ENCODE peak calls at places on chromosomes 6 and 20, in nine cellular contexts. One of them, this sample, is unnamed.

GRCh38 chr6:81561071-81561564 is 191.4 kb downstream of the TENT5A start:
- DNase-seq in breast epithelium: no peak
- DNase-seq in SK-N-SH: no peak
- DNase-seq in Panc1: no peak
- DNase-seq in GM12891: no peak
- DNase-seq in GM12892: no peak
- DNase-seq in transverse colon: no peak
- DNase-seq in SK-N-MC: no peak
- DNase-seq in HCT116: peak
- DNase-seq in this sample: no peak

GRCh38 chr20:31712564-31713311 is 9.9 kb downstream of the BCL2L1 start:
- DNase-seq in breast epithelium: peak
- DNase-seq in SK-N-SH: no peak
- DNase-seq in Panc1: no peak
- DNase-seq in GM12891: no peak
- DNase-seq in GM12892: no peak
- DNase-seq in transverse colon: peak
- DNase-seq in SK-N-MC: no peak
- DNase-seq in HCT116: peak
- DNase-seq in this sample: peak

GRCh38 chr6:13873288-13874190 is 51.2 kb upstream of the RNF182 start:
- DNase-seq in breast epithelium: peak
- DNase-seq in SK-N-SH: peak
- DNase-seq in Panc1: no peak
- DNase-seq in GM12891: peak
- DNase-seq in GM12892: peak
- DNase-seq in transverse colon: peak
- DNase-seq in SK-N-MC: no peak
- DNase-seq in HCT116: peak
- DNase-seq in this sample: peak

GRCh38 chr6:161038229-161039003 is 46.8 kb downstream of the MAP3K4 start:
- DNase-seq in breast epithelium: peak
- DNase-seq in SK-N-SH: no peak
- DNase-seq in Panc1: peak
- DNase-seq in GM12891: no peak
- DNase-seq in GM12892: no peak
- DNase-seq in transverse colon: peak
- DNase-seq in SK-N-MC: no peak
- DNase-seq in HCT116: peak
- DNase-seq in this sample: no peak

GRCh38 chr20:58028123-58028522 is 200.3 kb downstream of the ANKRD60 start:
- DNase-seq in breast epithelium: no peak
- DNase-seq in SK-N-SH: no peak
- DNase-seq in Panc1: no peak
- DNase-seq in GM12891: no peak
- DNase-seq in GM12892: no peak
- DNase-seq in transverse colon: peak
- DNase-seq in SK-N-MC: no peak
- DNase-seq in HCT116: no peak
- DNase-seq in this sample: no peak

GRCh38 chr20:23145281-23145700 is 59.2 kb upstream of the CD93 start:
- DNase-seq in breast epithelium: no peak
- DNase-seq in SK-N-SH: no peak
- DNase-seq in Panc1: no peak
- DNase-seq in GM12891: no peak
- DNase-seq in GM12892: no peak
- DNase-seq in transverse colon: peak
- DNase-seq in SK-N-MC: no peak
- DNase-seq in HCT116: no peak
- DNase-seq in this sample: no peak

GRCh38 chr20:33770005-33770404 is 38.2 kb downstream of the ZNF341 start:
- DNase-seq in breast epithelium: no peak
- DNase-seq in SK-N-SH: no peak
- DNase-seq in Panc1: no peak
- DNase-seq in GM12891: no peak
- DNase-seq in GM12892: no peak
- DNase-seq in transverse colon: peak
- DNase-seq in SK-N-MC: no peak
- DNase-seq in HCT116: no peak
- DNase-seq in this sample: no peak

GRCh38 chr6:77466055-77467028 is 3.1 kb upstream of the HTR1B start:
- DNase-seq in breast epithelium: no peak
- DNase-seq in SK-N-SH: peak
- DNase-seq in Panc1: no peak
- DNase-seq in GM12891: no peak
- DNase-seq in GM12892: no peak
- DNase-seq in transverse colon: peak
- DNase-seq in SK-N-MC: no peak
- DNase-seq in HCT116: no peak
- DNase-seq in this sample: peak

GRCh38 chr6:128074561-128074960 is 173.7 kb upstream of the THEMIS start:
- DNase-seq in breast epithelium: no peak
- DNase-seq in SK-N-SH: no peak
- DNase-seq in Panc1: no peak
- DNase-seq in GM12891: no peak
- DNase-seq in GM12892: no peak
- DNase-seq in transverse colon: no peak
- DNase-seq in SK-N-MC: no peak
- DNase-seq in HCT116: no peak
- DNase-seq in this sample: no peak

GRCh38 chr20:6623989-6624388 is 143.5 kb upstream of the BMP2 start:
- DNase-seq in breast epithelium: no peak
- DNase-seq in SK-N-SH: no peak
- DNase-seq in Panc1: no peak
- DNase-seq in GM12891: no peak
- DNase-seq in GM12892: no peak
- DNase-seq in transverse colon: no peak
- DNase-seq in SK-N-MC: no peak
- DNase-seq in HCT116: no peak
- DNase-seq in this sample: no peak

GRCh38 chr20:49508435-49509199 is 26.1 kb upstream of the KCNB1 start:
- DNase-seq in breast epithelium: no peak
- DNase-seq in SK-N-SH: peak
- DNase-seq in Panc1: no peak
- DNase-seq in GM12891: peak
- DNase-seq in GM12892: no peak
- DNase-seq in transverse colon: no peak
- DNase-seq in SK-N-MC: peak
- DNase-seq in HCT116: peak
- DNase-seq in this sample: no peak

GRCh38 chr6:34709386-34709785 is 12.8 kb upstream of the ILRUN start:
- DNase-seq in breast epithelium: peak
- DNase-seq in SK-N-SH: peak
- DNase-seq in Panc1: no peak
- DNase-seq in GM12891: no peak
- DNase-seq in GM12892: no peak
- DNase-seq in transverse colon: peak
- DNase-seq in SK-N-MC: no peak
- DNase-seq in HCT116: no peak
- DNase-seq in this sample: peak

GRCh38 chr6:128719786-128720185 is 163.2 kb upstream of the LAMA2 start:
- DNase-seq in breast epithelium: no peak
- DNase-seq in SK-N-SH: no peak
- DNase-seq in Panc1: no peak
- DNase-seq in GM12891: no peak
- DNase-seq in GM12892: no peak
- DNase-seq in transverse colon: no peak
- DNase-seq in SK-N-MC: no peak
- DNase-seq in HCT116: no peak
- DNase-seq in this sample: no peak

GRCh38 chr6:76684881-76685280 is 612.4 kb upstream of the IMPG1 start:
- DNase-seq in breast epithelium: no peak
- DNase-seq in SK-N-SH: no peak
- DNase-seq in Panc1: no peak
- DNase-seq in GM12891: no peak
- DNase-seq in GM12892: no peak
- DNase-seq in transverse colon: no peak
- DNase-seq in SK-N-MC: no peak
- DNase-seq in HCT116: no peak
- DNase-seq in this sample: no peak

GRCh38 chr20:49534314-49534713 is 33.6 kb downstream of the PTGIS start:
- DNase-seq in breast epithelium: no peak
- DNase-seq in SK-N-SH: peak
- DNase-seq in Panc1: peak
- DNase-seq in GM12891: peak
- DNase-seq in GM12892: peak
- DNase-seq in transverse colon: peak
- DNase-seq in SK-N-MC: no peak
- DNase-seq in HCT116: peak
- DNase-seq in this sample: peak

GRCh38 chr6:1894954-1895353 is 285.2 kb downstream of the FOXC1 start:
- DNase-seq in breast epithelium: peak
- DNase-seq in SK-N-SH: no peak
- DNase-seq in Panc1: no peak
- DNase-seq in GM12891: no peak
- DNase-seq in GM12892: no peak
- DNase-seq in transverse colon: peak
- DNase-seq in SK-N-MC: no peak
- DNase-seq in HCT116: no peak
- DNase-seq in this sample: peak
- TF ChIP-seq POLR2AphosphoS5 in breast epithelium: no peak
- TF ChIP-seq POLR2AphosphoS5 in SK-N-SH: no peak
- TF ChIP-seq POLR2AphosphoS5 in Panc1: no peak
- TF ChIP-seq POLR2AphosphoS5 in GM12891: no peak
- TF ChIP-seq POLR2AphosphoS5 in GM12892: no peak
- TF ChIP-seq POLR2AphosphoS5 in transverse colon: no peak
- TF ChIP-seq POLR2AphosphoS5 in SK-N-MC: no peak
- TF ChIP-seq POLR2AphosphoS5 in HCT116: no peak
- TF ChIP-seq POLR2AphosphoS5 in this sample: peak

DNA sequence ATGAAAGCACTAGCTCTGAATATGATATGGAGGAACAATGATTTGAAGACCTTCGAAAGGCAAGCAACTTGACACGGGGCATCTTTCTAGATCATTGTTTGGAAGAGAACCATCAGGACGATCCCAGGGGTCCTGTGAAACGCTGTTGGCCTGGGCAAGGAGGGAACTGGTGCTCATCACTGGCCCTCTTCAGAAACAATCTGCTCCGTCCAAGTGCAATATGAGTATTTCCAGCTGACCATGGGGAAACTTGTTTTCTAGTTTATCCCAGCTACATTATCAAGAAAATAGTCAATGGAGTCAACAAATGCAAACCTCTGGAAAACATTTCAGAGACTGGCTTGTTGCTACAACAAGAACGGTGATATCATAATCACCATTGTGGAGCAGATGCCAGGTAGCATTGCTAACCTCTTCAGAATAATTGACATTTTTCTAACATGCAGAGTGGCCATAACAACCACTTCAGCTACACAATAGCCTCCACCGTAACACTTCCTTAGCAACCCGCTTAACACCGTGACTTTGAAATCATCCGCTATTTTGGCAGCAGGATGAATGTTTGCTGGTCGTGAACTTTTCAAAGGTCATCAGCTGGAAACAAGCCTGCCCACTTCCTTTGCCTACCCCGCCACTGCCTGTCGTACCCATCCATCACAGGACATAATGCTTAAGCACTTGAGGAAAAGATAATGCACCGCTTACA is 112.0 kb upstream of the PDE10A start:
- DNase-seq in breast epithelium: no peak
- DNase-seq in SK-N-SH: no peak
- DNase-seq in Panc1: no peak
- DNase-seq in GM12891: no peak
- DNase-seq in GM12892: no peak
- DNase-seq in transverse colon: no peak
- DNase-seq in SK-N-MC: no peak
- DNase-seq in HCT116: no peak
- DNase-seq in this sample: no peak
- TF ChIP-seq POLR2AphosphoS5 in breast epithelium: no peak
- TF ChIP-seq POLR2AphosphoS5 in SK-N-SH: no peak
- TF ChIP-seq POLR2AphosphoS5 in Panc1: no peak
- TF ChIP-seq POLR2AphosphoS5 in GM12891: no peak
- TF ChIP-seq POLR2AphosphoS5 in GM12892: no peak
- TF ChIP-seq POLR2AphosphoS5 in transverse colon: no peak
- TF ChIP-seq POLR2AphosphoS5 in SK-N-MC: no peak
- TF ChIP-seq POLR2AphosphoS5 in HCT116: no peak
- TF ChIP-seq POLR2AphosphoS5 in this sample: no peak

GRCh38 chr6:30329331-30329730 is 2.6 kb downstream of the TRIM39 start:
- DNase-seq in breast epithelium: no peak
- DNase-seq in SK-N-SH: no peak
- DNase-seq in Panc1: no peak
- DNase-seq in GM12891: no peak
- DNase-seq in GM12892: no peak
- DNase-seq in transverse colon: no peak
- DNase-seq in SK-N-MC: no peak
- DNase-seq in HCT116: no peak
- DNase-seq in this sample: no peak
- TF ChIP-seq POLR2AphosphoS5 in breast epithelium: no peak
- TF ChIP-seq POLR2AphosphoS5 in SK-N-SH: no peak
- TF ChIP-seq POLR2AphosphoS5 in Panc1: no peak
- TF ChIP-seq POLR2AphosphoS5 in GM12891: no peak
- TF ChIP-seq POLR2AphosphoS5 in GM12892: no peak
- TF ChIP-seq POLR2AphosphoS5 in transverse colon: no peak
- TF ChIP-seq POLR2AphosphoS5 in SK-N-MC: no peak
- TF ChIP-seq POLR2AphosphoS5 in HCT116: no peak
- TF ChIP-seq POLR2AphosphoS5 in this sample: no peak

DNA sequence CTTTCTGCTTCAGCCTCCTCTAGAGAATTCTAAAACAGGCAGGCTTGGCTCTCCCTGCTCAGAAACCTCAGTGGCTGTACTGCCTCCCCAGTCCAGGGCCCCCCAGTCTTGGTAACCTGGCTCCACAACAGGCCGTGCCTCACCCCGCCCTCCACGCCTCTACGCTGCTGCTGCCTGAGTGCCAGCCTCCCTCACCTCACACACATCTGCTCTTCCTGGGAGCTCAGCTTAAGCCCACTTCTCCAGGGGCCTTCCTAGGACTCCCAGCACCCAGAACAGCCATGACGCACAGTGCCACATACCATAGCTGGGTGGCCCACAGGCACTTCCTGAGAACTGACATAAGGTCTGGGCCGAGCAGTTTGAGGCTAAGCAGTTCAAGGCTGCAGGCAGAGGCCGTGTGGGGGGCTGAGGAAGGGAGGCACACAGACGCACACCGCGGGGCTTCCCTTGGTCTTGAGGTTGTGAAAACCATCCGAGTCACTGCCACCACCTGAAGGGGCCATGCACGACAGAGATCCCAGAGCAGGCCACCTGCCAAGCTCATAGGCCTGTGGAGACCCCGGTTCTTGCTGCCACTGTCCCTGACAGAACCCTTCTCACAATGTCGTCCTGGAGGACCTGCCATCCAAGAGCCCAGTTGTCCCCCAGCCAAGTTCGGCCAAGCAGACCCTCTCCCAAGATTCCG is 42.6 kb downstream of the DSTN start:
- DNase-seq in breast epithelium: peak
- DNase-seq in SK-N-SH: peak
- DNase-seq in Panc1: no peak
- DNase-seq in GM12891: peak
- DNase-seq in GM12892: no peak
- DNase-seq in transverse colon: peak
- DNase-seq in SK-N-MC: no peak
- DNase-seq in HCT116: no peak
- DNase-seq in this sample: no peak
- TF ChIP-seq POLR2AphosphoS5 in breast epithelium: no peak
- TF ChIP-seq POLR2AphosphoS5 in SK-N-SH: no peak
- TF ChIP-seq POLR2AphosphoS5 in Panc1: peak
- TF ChIP-seq POLR2AphosphoS5 in GM12891: no peak
- TF ChIP-seq POLR2AphosphoS5 in GM12892: no peak
- TF ChIP-seq POLR2AphosphoS5 in transverse colon: peak
- TF ChIP-seq POLR2AphosphoS5 in SK-N-MC: no peak
- TF ChIP-seq POLR2AphosphoS5 in HCT116: peak
- TF ChIP-seq POLR2AphosphoS5 in this sample: no peak

This sample was measured in prostate gland.